ENCODE peak calls at places on chromosomes 3 and 15, in eight cellular contexts. U, X, V, M, P, E, K and N are unnamed samples. For H3K4me1, the result is how much of the 10 kb centered on the place peaks cover.

GRCh38 chr3:11096266-11097135 is 57.8 kb upstream of the HRH1 start:
- DNase-seq in U (peak), E (no peak), P (peak), K (peak), M (peak), V (peak), X (peak), N (no peak)

GRCh38 chr15:90174140-90174891 is 26.8 kb upstream of the SEMA4B start:
- DNase-seq in K (peak), V (no peak), E (no peak), U (peak), M (no peak), X (no peak), P (peak), N (no peak)

GRCh38 chr3:127988770-127989518 is 63.3 kb upstream of the SEC61A1 start:
- DNase-seq in K (no peak), E (no peak), M (peak), U (no peak), V (no peak), X (no peak), P (no peak), N (no peak)

GRCh38 chr3:119279844-119280243 is 14.3 kb upstream of the ARHGAP31 start:
- DNase-seq in P (no peak), U (no peak), M (no peak), E (no peak), X (no peak), K (no peak), V (no peak), N (no peak)

GRCh38 chr3:112120485-112120836 is 12.6 kb downstream of the GCSAM start:
- DNase-seq in E (peak), V (no peak), K (no peak), U (no peak), X (no peak), M (no peak), P (no peak), N (peak)

GRCh38 chr15:41501961-41502786 is 8.5 kb downstream of the ITPKA start:
- DNase-seq in X (no peak), V (no peak), E (no peak), M (no peak), U (peak), K (no peak), P (no peak), N (no peak)

GRCh38 chr3:176206809-176207208 is 990.5 kb downstream of the TBL1XR1 start:
- DNase-seq in M (no peak), P (no peak), K (no peak), V (no peak), X (no peak), U (no peak), E (no peak), N (no peak)

GRCh38 chr15:93929375-93930094 is 301.8 kb upstream of the MCTP2 start:
- DNase-seq in P (peak), M (no peak), K (peak), X (no peak), E (no peak), V (peak), U (peak), N (no peak)

GRCh38 chr3:190384241-190384863 is 3.6 kb upstream of the CLDN16 start:
- DNase-seq in U (peak), P (peak), M (peak), K (peak), E (peak), V (peak), X (no peak), N (no peak)

GRCh38 chr15:33440911-33441310 is 130.1 kb downstream of the RYR3 start:
- DNase-seq in M (no peak), X (no peak), E (no peak), U (no peak), K (no peak), P (no peak), V (no peak), N (no peak)

GRCh38 chr15:72200395-72201237 is 3.0 kb upstream of the GRAMD2A start:
- DNase-seq in V (no peak), E (no peak), M (no peak), P (no peak), K (no peak), X (no peak), U (no peak), N (no peak)

GRCh38 chr15:39400821-39401550 is 179.9 kb upstream of the THBS1 start:
- DNase-seq in U (no peak), V (peak), P (no peak), E (peak), M (no peak), K (no peak), X (no peak), N (no peak)

GRCh38 chr15:39407116-39407515 is 173.8 kb upstream of the THBS1 start:
- DNase-seq in E (peak), K (no peak), X (no peak), V (peak), U (no peak), M (no peak), P (no peak), N (no peak)

GRCh38 chr15:39404767-39405173 is 176.1 kb upstream of the THBS1 start:
- DNase-seq in U (no peak), E (peak), P (no peak), M (peak), X (no peak), K (no peak), V (peak), N (no peak)

GRCh38 chr15:39406485-39406884 is 174.4 kb upstream of the THBS1 start:
- DNase-seq in X (no peak), K (no peak), M (no peak), P (no peak), V (no peak), U (no peak), E (peak), N (no peak)

DNA sequence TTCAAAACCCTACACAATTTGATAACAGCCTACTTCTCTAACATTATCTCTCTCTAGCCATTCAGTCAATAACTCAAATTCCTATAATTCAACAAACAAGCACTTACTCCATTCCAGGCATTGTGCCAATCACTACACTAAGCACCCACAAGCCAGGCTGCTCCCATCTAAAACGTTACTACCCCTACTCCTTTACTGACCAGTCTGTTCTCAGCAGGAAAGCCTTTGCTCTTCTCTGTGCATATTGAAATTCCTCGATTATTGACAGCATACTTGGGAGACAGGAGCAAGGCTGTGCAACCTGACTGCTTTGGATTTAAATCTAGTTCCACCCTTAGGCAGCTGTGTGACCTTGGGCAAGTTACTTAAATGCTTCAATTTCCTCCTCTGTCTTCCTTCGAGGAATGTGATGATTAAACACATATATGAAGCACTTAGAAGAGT is 177.2 kb upstream of the THBS1 start:
- DNase-seq in K (no peak), P (no peak), E (peak), U (no peak), X (no peak), V (peak), M (peak), N (no peak)
- H3K4me1 ChIP-seq in K (under half), P (under half), E (under half), U (under half), X (under half), V (under half), M (under half), N (under half)

GRCh38 chr3:56200251-56200650 is 268.0 kb downstream of the ERC2 start:
- DNase-seq in P (no peak), V (no peak), E (no peak), M (no peak), X (no peak), K (no peak), U (no peak), N (no peak)
- H3K27ac ChIP-seq in P (no peak), V (no peak), E (no peak), M (no peak), X (no peak), K (no peak), U (no peak), N (no peak)

GRCh38 chr3:45929042-45929679 is 14.1 kb upstream of the CXCR6 start:
- DNase-seq in X (peak), P (peak), U (peak), E (peak), V (peak), K (no peak), M (peak), N (peak)
- H3K4me1 ChIP-seq in X (under half), P (under half), U (under half), E (under half), V (under half), K (under half), M (under half), N (under half)

DNA sequence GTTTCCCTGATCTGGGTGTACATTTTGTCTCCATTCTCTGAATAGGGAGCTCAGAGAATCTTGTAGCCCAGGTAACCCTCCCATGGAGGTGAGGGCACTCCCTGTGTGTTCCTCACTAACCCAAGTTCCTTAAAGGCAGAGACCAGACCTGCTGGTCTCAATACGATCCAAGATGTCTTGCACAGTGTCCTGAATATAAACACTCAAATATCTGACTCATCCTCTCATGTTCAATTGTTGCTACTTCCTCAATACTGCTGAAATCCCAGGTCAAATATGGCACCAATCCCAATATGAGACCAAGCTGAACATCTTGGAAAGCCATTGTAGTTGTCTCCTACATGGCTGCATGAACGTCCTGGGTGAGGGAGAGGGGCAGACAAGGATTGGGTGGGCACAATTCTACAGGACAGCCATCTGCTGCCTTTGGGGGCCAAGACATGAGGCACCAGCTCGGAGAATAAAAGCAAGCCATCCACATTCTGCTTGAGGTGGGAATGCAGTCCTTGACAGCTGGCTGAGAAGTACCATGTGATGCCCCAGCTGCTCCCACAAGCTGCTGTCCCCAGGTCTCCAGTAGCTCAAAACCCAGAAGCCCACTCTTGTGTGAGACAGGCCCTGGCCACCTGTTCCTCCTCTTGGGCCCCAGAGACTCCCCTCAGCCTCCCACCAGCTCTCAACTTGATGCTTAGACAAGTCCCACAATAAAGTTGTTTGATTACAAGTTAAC is 18.2 kb downstream of the TBC1D2B start:
- DNase-seq in P (no peak), U (no peak), K (no peak), X (no peak), E (no peak), V (peak), M (no peak), N (no peak)
- H3K27ac ChIP-seq in P (no peak), U (no peak), K (peak), X (no peak), E (peak), V (no peak), M (no peak), N (peak)

GRCh38 chr15:74424901-74425528 is 8.7 kb downstream of the SEMA7A start:
- DNase-seq in E (no peak), V (no peak), K (no peak), X (no peak), M (no peak), U (no peak), P (no peak), N (no peak)
- H3K4me1 ChIP-seq in E (half or more), V (under half), K (under half), X (under half), M (under half), U (under half), P (under half), N (under half)

GRCh38 chr3:101898752-101899169 is 49.4 kb downstream of the NFKBIZ start:
- DNase-seq in M (no peak), E (peak), K (no peak), X (no peak), U (no peak), P (no peak), V (no peak), N (no peak)
- H3K27ac ChIP-seq in M (no peak), E (peak), K (no peak), X (no peak), U (no peak), P (no peak), V (no peak), N (no peak)

GRCh38 chr15:31340591-31340990 is 14.0 kb downstream of the KLF13 start:
- DNase-seq in U (no peak), V (no peak), K (no peak), P (no peak), E (no peak), M (no peak), X (no peak), N (no peak)
- H3K4me1 ChIP-seq in U (under half), V (under half), K (half or more), P (under half), E (half or more), M (under half), X (half or more), N (half or more)